ENCODE peak calls at places on chromosomes 5 and 9, in seven cellular contexts. One of them, this sample, is unnamed.

GRCh38 chr9:111825468-111826145 is 30.9 kb upstream of the SHOC1 start:
- DNase-seq in H1: no peak
- DNase-seq in K562: no peak
- DNase-seq in SK-N-SH: no peak
- DNase-seq in HepG2: no peak
- DNase-seq in GM12878: no peak
- DNase-seq in GM12892: no peak
- DNase-seq in this sample: no peak

GRCh38 chr5:50657044-50657443 is 9.4 kb upstream of the PARP8 start:
- DNase-seq in H1: no peak
- DNase-seq in K562: no peak
- DNase-seq in SK-N-SH: no peak
- DNase-seq in HepG2: no peak
- DNase-seq in GM12878: no peak
- DNase-seq in GM12892: no peak
- DNase-seq in this sample: no peak

GRCh38 chr9:134065720-134066419 is 2.0 kb downstream of the BRD3 start:
- DNase-seq in H1: no peak
- DNase-seq in K562: peak
- DNase-seq in SK-N-SH: peak
- DNase-seq in HepG2: peak
- DNase-seq in GM12878: peak
- DNase-seq in GM12892: peak
- DNase-seq in this sample: peak

GRCh38 chr5:145787001-145787400 is 48.1 kb downstream of the PRELID2 start:
- DNase-seq in H1: no peak
- DNase-seq in K562: no peak
- DNase-seq in SK-N-SH: no peak
- DNase-seq in HepG2: no peak
- DNase-seq in GM12878: no peak
- DNase-seq in GM12892: no peak
- DNase-seq in this sample: no peak

GRCh38 chr5:180135967-180136641 is 64.5 kb upstream of the RNF130 start:
- DNase-seq in H1: no peak
- DNase-seq in K562: no peak
- DNase-seq in SK-N-SH: no peak
- DNase-seq in HepG2: no peak
- DNase-seq in GM12878: no peak
- DNase-seq in GM12892: no peak
- DNase-seq in this sample: no peak

GRCh38 chr9:8457814-8458213 is 658.2 kb upstream of the DMAC1 start:
- DNase-seq in H1: no peak
- DNase-seq in K562: no peak
- DNase-seq in SK-N-SH: no peak
- DNase-seq in HepG2: no peak
- DNase-seq in GM12878: no peak
- DNase-seq in GM12892: no peak
- DNase-seq in this sample: no peak

GRCh38 chr9:16729656-16730055 is 140.8 kb downstream of the BNC2 start:
- DNase-seq in H1: no peak
- DNase-seq in K562: no peak
- DNase-seq in SK-N-SH: no peak
- DNase-seq in HepG2: no peak
- DNase-seq in GM12878: no peak
- DNase-seq in GM12892: no peak
- DNase-seq in this sample: no peak

GRCh38 chr5:133265720-133266575 is 214.1 kb downstream of the HSPA4 start:
- DNase-seq in H1: no peak
- DNase-seq in K562: no peak
- DNase-seq in SK-N-SH: no peak
- DNase-seq in HepG2: peak
- DNase-seq in GM12878: no peak
- DNase-seq in GM12892: no peak
- DNase-seq in this sample: no peak

GRCh38 chr5:82100303-82101077 is 128.7 kb downstream of the ATG10 start:
- DNase-seq in H1: no peak
- DNase-seq in K562: no peak
- DNase-seq in SK-N-SH: no peak
- DNase-seq in HepG2: no peak
- DNase-seq in GM12878: peak
- DNase-seq in GM12892: no peak
- DNase-seq in this sample: no peak

GRCh38 chr9:68515304-68516017 is 25.2 kb downstream of the TMEM252 start:
- DNase-seq in H1: no peak
- DNase-seq in K562: no peak
- DNase-seq in SK-N-SH: no peak
- DNase-seq in HepG2: no peak
- DNase-seq in GM12878: no peak
- DNase-seq in GM12892: no peak
- DNase-seq in this sample: no peak

GRCh38 chr5:584846-585245 is 27.3 kb upstream of the CEP72 start:
- DNase-seq in H1: no peak
- DNase-seq in K562: no peak
- DNase-seq in SK-N-SH: no peak
- DNase-seq in HepG2: no peak
- DNase-seq in GM12878: no peak
- DNase-seq in GM12892: no peak
- DNase-seq in this sample: no peak
- TF ChIP-seq TAF1 in H1: no peak
- TF ChIP-seq TAF1 in K562: no peak
- TF ChIP-seq TAF1 in SK-N-SH: no peak
- TF ChIP-seq TAF1 in HepG2: no peak
- TF ChIP-seq TAF1 in GM12878: no peak
- TF ChIP-seq TAF1 in GM12892: no peak
- TF ChIP-seq TAF1 in this sample: no peak

GRCh38 chr9:70948744-70949143 is 172.7 kb downstream of the TRPM3 start:
- DNase-seq in H1: no peak
- DNase-seq in K562: no peak
- DNase-seq in SK-N-SH: no peak
- DNase-seq in HepG2: no peak
- DNase-seq in GM12878: no peak
- DNase-seq in GM12892: no peak
- DNase-seq in this sample: no peak

GRCh38 chr9:70947519-70947918 is 173.9 kb downstream of the TRPM3 start:
- DNase-seq in H1: no peak
- DNase-seq in K562: no peak
- DNase-seq in SK-N-SH: no peak
- DNase-seq in HepG2: no peak
- DNase-seq in GM12878: no peak
- DNase-seq in GM12892: no peak
- DNase-seq in this sample: no peak

GRCh38 chr9:70947086-70947485 is 174.3 kb downstream of the TRPM3 start:
- DNase-seq in H1: no peak
- DNase-seq in K562: no peak
- DNase-seq in SK-N-SH: no peak
- DNase-seq in HepG2: no peak
- DNase-seq in GM12878: no peak
- DNase-seq in GM12892: no peak
- DNase-seq in this sample: no peak

GRCh38 chr9:70949239-70949638 is 172.2 kb downstream of the TRPM3 start:
- DNase-seq in H1: no peak
- DNase-seq in K562: no peak
- DNase-seq in SK-N-SH: no peak
- DNase-seq in HepG2: no peak
- DNase-seq in GM12878: no peak
- DNase-seq in GM12892: no peak
- DNase-seq in this sample: no peak

GRCh38 chr9:70945301-70945700 is 176.1 kb downstream of the TRPM3 start:
- DNase-seq in H1: no peak
- DNase-seq in K562: no peak
- DNase-seq in SK-N-SH: no peak
- DNase-seq in HepG2: no peak
- DNase-seq in GM12878: no peak
- DNase-seq in GM12892: no peak
- DNase-seq in this sample: no peak
- TF ChIP-seq TAF1 in H1: no peak
- TF ChIP-seq TAF1 in K562: no peak
- TF ChIP-seq TAF1 in SK-N-SH: no peak
- TF ChIP-seq TAF1 in HepG2: no peak
- TF ChIP-seq TAF1 in GM12878: no peak
- TF ChIP-seq TAF1 in GM12892: no peak
- TF ChIP-seq TAF1 in this sample: no peak

GRCh38 chr5:5011151-5011550 is 129.0 kb upstream of the ADAMTS16 start:
- DNase-seq in H1: no peak
- DNase-seq in K562: no peak
- DNase-seq in SK-N-SH: no peak
- DNase-seq in HepG2: no peak
- DNase-seq in GM12878: no peak
- DNase-seq in GM12892: no peak
- DNase-seq in this sample: no peak
- TF ChIP-seq TAF1 in H1: no peak
- TF ChIP-seq TAF1 in K562: no peak
- TF ChIP-seq TAF1 in SK-N-SH: no peak
- TF ChIP-seq TAF1 in HepG2: no peak
- TF ChIP-seq TAF1 in GM12878: no peak
- TF ChIP-seq TAF1 in GM12892: no peak
- TF ChIP-seq TAF1 in this sample: no peak

DNA sequence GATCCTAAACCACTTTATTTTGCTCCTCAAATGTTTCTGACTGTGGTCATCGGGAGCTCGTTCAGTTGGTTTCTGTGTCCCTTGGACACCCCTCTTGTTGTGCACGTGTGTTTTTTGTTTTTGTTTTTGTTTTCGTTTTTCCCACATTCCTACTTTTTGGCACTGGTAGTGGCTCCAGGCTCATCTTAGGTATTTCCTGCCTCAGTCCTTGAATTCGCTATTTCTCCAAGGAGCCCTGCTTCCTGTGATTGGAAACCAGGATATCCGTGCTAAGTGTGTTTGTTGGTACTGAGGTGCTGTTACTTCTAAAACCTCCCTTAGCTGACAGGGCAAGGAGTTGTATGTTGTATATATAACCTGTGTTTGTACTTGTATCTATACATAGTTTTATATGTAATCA is 5.9 kb downstream of the HMCN2 start:
- DNase-seq in H1: no peak
- DNase-seq in K562: no peak
- DNase-seq in SK-N-SH: no peak
- DNase-seq in HepG2: no peak
- DNase-seq in GM12878: no peak
- DNase-seq in GM12892: no peak
- DNase-seq in this sample: no peak
- TF ChIP-seq TAF1 in H1: no peak
- TF ChIP-seq TAF1 in K562: no peak
- TF ChIP-seq TAF1 in SK-N-SH: no peak
- TF ChIP-seq TAF1 in HepG2: no peak
- TF ChIP-seq TAF1 in GM12878: no peak
- TF ChIP-seq TAF1 in GM12892: no peak
- TF ChIP-seq TAF1 in this sample: no peak

GRCh38 chr9:110141118-110141797 is 66.7 kb downstream of the C9orf152 start:
- DNase-seq in H1: no peak
- DNase-seq in K562: no peak
- DNase-seq in SK-N-SH: no peak
- DNase-seq in HepG2: no peak
- DNase-seq in GM12878: no peak
- DNase-seq in GM12892: no peak
- DNase-seq in this sample: no peak

GRCh38 chr9:110142253-110142652 is 65.7 kb downstream of the C9orf152 start:
- DNase-seq in H1: no peak
- DNase-seq in K562: no peak
- DNase-seq in SK-N-SH: no peak
- DNase-seq in HepG2: no peak
- DNase-seq in GM12878: no peak
- DNase-seq in GM12892: no peak
- DNase-seq in this sample: no peak

GRCh38 chr9:110142868-110143866 is 64.8 kb downstream of the C9orf152 start:
- DNase-seq in H1: no peak
- DNase-seq in K562: peak
- DNase-seq in SK-N-SH: peak
- DNase-seq in HepG2: no peak
- DNase-seq in GM12878: no peak
- DNase-seq in GM12892: peak
- DNase-seq in this sample: no peak

GRCh38 chr9:110146371-110146770 is 61.6 kb downstream of the C9orf152 start:
- DNase-seq in H1: no peak
- DNase-seq in K562: no peak
- DNase-seq in SK-N-SH: no peak
- DNase-seq in HepG2: no peak
- DNase-seq in GM12878: no peak
- DNase-seq in GM12892: no peak
- DNase-seq in this sample: no peak

GRCh38 chr9:110143969-110144545 is 63.9 kb downstream of the C9orf152 start:
- DNase-seq in H1: no peak
- DNase-seq in K562: no peak
- DNase-seq in SK-N-SH: no peak
- DNase-seq in HepG2: no peak
- DNase-seq in GM12878: no peak
- DNase-seq in GM12892: peak
- DNase-seq in this sample: no peak
- TF ChIP-seq TAF1 in H1: no peak
- TF ChIP-seq TAF1 in K562: no peak
- TF ChIP-seq TAF1 in SK-N-SH: no peak
- TF ChIP-seq TAF1 in HepG2: no peak
- TF ChIP-seq TAF1 in GM12878: no peak
- TF ChIP-seq TAF1 in GM12892: no peak
- TF ChIP-seq TAF1 in this sample: no peak

GRCh38 chr5:139685886-139686285 is 37.7 kb downstream of the CXXC5 start:
- DNase-seq in H1: no peak
- DNase-seq in K562: no peak
- DNase-seq in SK-N-SH: no peak
- DNase-seq in HepG2: no peak
- DNase-seq in GM12878: no peak
- DNase-seq in GM12892: no peak
- DNase-seq in this sample: no peak

GRCh38 chr5:139687656-139688055 is 39.5 kb downstream of the CXXC5 start:
- DNase-seq in H1: no peak
- DNase-seq in K562: no peak
- DNase-seq in SK-N-SH: no peak
- DNase-seq in HepG2: no peak
- DNase-seq in GM12878: no peak
- DNase-seq in GM12892: no peak
- DNase-seq in this sample: no peak

GRCh38 chr5:139684881-139685749 is 37.0 kb downstream of the CXXC5 start:
- DNase-seq in H1: no peak
- DNase-seq in K562: no peak
- DNase-seq in SK-N-SH: peak
- DNase-seq in HepG2: no peak
- DNase-seq in GM12878: no peak
- DNase-seq in GM12892: no peak
- DNase-seq in this sample: no peak

GRCh38 chr5:139686919-139687421 is 38.8 kb downstream of the CXXC5 start:
- DNase-seq in H1: no peak
- DNase-seq in K562: no peak
- DNase-seq in SK-N-SH: peak
- DNase-seq in HepG2: no peak
- DNase-seq in GM12878: no peak
- DNase-seq in GM12892: no peak
- DNase-seq in this sample: no peak

GRCh38 chr5:139686356-139686918 is 38.3 kb downstream of the CXXC5 start:
- DNase-seq in H1: no peak
- DNase-seq in K562: no peak
- DNase-seq in SK-N-SH: no peak
- DNase-seq in HepG2: no peak
- DNase-seq in GM12878: no peak
- DNase-seq in GM12892: no peak
- DNase-seq in this sample: no peak
- TF ChIP-seq TAF1 in H1: no peak
- TF ChIP-seq TAF1 in K562: no peak
- TF ChIP-seq TAF1 in SK-N-SH: no peak
- TF ChIP-seq TAF1 in HepG2: no peak
- TF ChIP-seq TAF1 in GM12878: no peak
- TF ChIP-seq TAF1 in GM12892: no peak
- TF ChIP-seq TAF1 in this sample: no peak